ENCODE peak calls at places on chromosomes 13 and 19, in eight cellular contexts. R is A549, V is K562, N is HCT116, G is GM12878, F is H1, I is endothelial cell of umbilical vein, X is HepG2. O is an unnamed sample.

GRCh38 chr19:5048727-5049553 is 80.0 kb downstream of the KDM4B start:
- DNase-seq in N (no peak), G (no peak), R (peak), F (no peak), V (no peak), I (peak), X (no peak), O (no peak)

GRCh38 chr13:37942929-37943328 is 73.4 kb upstream of the TRPC4 start:
- DNase-seq in G (no peak), N (no peak), V (no peak), I (no peak), X (no peak), F (no peak), R (no peak), O (no peak)

GRCh38 chr13:79385694-79386093 is 20.4 kb downstream of the RBM26 start:
- DNase-seq in V (peak), F (no peak), G (peak), X (no peak), R (no peak), N (no peak), I (peak), O (peak)

GRCh38 chr19:30103981-30104380 is 161.9 kb downstream of the URI1 start:
- DNase-seq in F (no peak), G (no peak), X (no peak), N (no peak), R (no peak), I (no peak), V (no peak), O (no peak)

GRCh38 chr13:45370922-45371406 is 30.0 kb upstream of the TPT1 start:
- DNase-seq in F (peak), N (no peak), G (no peak), I (peak), V (peak), X (no peak), R (peak), O (peak)

GRCh38 chr19:30116984-30117555 is 175.0 kb downstream of the URI1 start:
- DNase-seq in R (no peak), N (no peak), G (no peak), F (no peak), X (no peak), I (no peak), V (no peak), O (no peak)

GRCh38 chr19:49677232-49677881 is at the start of gene PRMT1:
- DNase-seq in F (peak), R (no peak), G (no peak), I (no peak), N (no peak), V (peak), X (peak), O (peak)

GRCh38 chr13:21034602-21035190 is 26.7 kb downstream of the LATS2 start:
- DNase-seq in F (no peak), R (no peak), G (no peak), X (no peak), I (peak), N (no peak), V (peak), O (peak)

GRCh38 chr19:55306712-55307111 is 18.4 kb downstream of the TMEM150B start:
- DNase-seq in G (no peak), N (no peak), F (no peak), R (no peak), V (no peak), X (no peak), I (no peak), O (no peak)

GRCh38 chr19:28313633-28314032 is 899.3 kb downstream of the UQCRFS1 start:
- DNase-seq in N (no peak), X (no peak), I (peak), V (no peak), F (no peak), R (no peak), G (no peak), O (no peak)

GRCh38 chr19:55585658-55586339 is 5.2 kb upstream of the ZNF579 start:
- DNase-seq in V (no peak), G (no peak), X (peak), R (no peak), N (no peak), I (peak), F (peak), O (peak)

DNA sequence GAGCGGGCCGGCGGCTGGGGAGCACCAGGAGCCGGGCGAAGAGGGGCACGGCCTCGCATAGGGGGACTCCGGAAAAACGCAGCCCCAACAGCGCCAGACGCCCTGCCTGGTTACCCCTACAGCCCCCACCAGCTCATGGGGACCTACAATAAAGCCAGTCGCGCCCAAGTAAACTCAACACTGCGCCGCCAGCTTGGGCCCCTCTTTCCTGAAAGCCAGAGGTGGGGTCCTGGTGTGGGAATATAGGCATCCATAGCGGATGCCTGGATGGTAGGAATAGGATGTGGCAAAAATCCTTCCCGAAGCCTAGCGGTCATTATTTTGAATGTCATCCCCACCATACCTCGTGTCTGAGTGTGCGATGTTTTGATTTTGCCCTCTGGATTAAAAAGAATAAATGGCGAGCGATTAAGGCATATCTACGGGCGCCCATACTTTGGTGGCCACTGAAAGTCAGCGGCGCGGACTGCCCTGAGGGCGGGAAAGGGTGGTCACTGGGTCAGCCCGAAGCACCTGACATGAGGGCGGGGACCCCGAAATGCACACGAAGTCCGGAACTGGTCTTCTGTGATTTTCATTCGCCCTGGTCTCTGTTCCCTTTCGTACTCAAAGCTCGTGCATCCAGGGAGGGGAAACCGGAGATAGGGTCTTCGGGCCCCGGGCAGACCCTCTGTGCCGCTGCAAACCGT is at the start of the genes NHLRC3 and PROSER1:
- DNase-seq in V (peak), I (peak), N (peak), G (peak), R (peak), X (peak), F (peak), O (peak)
- TF ChIP-seq POLR2A in V (peak), I (peak), N (no peak), G (peak), R (peak), X (peak), F (peak), O (peak)

GRCh38 chr13:110503979-110504499 is 57.5 kb downstream of the RAB20 start:
- DNase-seq in R (no peak), I (no peak), G (no peak), F (no peak), X (no peak), N (no peak), V (peak), O (peak)
- TF ChIP-seq MAX in R (no peak), I (no peak), G (no peak), F (no peak), X (no peak), N (no peak), V (peak), O (peak)

GRCh38 chr19:32750441-32751055 is 31.0 kb downstream of the TDRD12 start:
- DNase-seq in G (no peak), X (no peak), R (no peak), V (no peak), N (no peak), I (no peak), F (no peak), O (peak)

GRCh38 chr19:32749361-32749760 is 29.8 kb downstream of the TDRD12 start:
- DNase-seq in N (no peak), G (no peak), F (no peak), I (no peak), V (no peak), X (no peak), R (no peak), O (no peak)

GRCh38 chr19:32751066-32751465 is 31.5 kb downstream of the TDRD12 start:
- DNase-seq in R (no peak), V (no peak), F (no peak), I (no peak), X (no peak), G (no peak), N (no peak), O (no peak)

GRCh38 chr19:32748948-32749347 is 29.4 kb downstream of the TDRD12 start:
- DNase-seq in R (no peak), X (no peak), V (peak), G (no peak), N (no peak), I (no peak), F (peak), O (no peak)

GRCh38 chr19:32748497-32748896 is 28.9 kb downstream of the TDRD12 start:
- DNase-seq in V (peak), R (peak), G (no peak), I (no peak), X (peak), F (peak), N (no peak), O (peak)
- TF ChIP-seq CTCF in V (peak), R (peak), G (peak), I (no peak), X (peak), F (peak), N (peak), O (no peak)

GRCh38 chr19:806815-807421 is 9.7 kb downstream of the PTBP1 start:
- DNase-seq in N (no peak), R (no peak), I (no peak), G (no peak), X (no peak), V (no peak), F (no peak), O (no peak)
- TF ChIP-seq POLR2A in N (no peak), R (no peak), I (no peak), G (peak), X (no peak), V (peak), F (peak), O (no peak)

GRCh38 chr19:33469171-33470039 is 52.2 kb downstream of the PEPD start:
- DNase-seq in V (no peak), N (no peak), I (no peak), F (no peak), R (no peak), X (no peak), G (no peak), O (no peak)
- TF ChIP-seq MAX in V (no peak), N (no peak), I (no peak), F (no peak), R (no peak), X (no peak), G (no peak), O (no peak)

DNA sequence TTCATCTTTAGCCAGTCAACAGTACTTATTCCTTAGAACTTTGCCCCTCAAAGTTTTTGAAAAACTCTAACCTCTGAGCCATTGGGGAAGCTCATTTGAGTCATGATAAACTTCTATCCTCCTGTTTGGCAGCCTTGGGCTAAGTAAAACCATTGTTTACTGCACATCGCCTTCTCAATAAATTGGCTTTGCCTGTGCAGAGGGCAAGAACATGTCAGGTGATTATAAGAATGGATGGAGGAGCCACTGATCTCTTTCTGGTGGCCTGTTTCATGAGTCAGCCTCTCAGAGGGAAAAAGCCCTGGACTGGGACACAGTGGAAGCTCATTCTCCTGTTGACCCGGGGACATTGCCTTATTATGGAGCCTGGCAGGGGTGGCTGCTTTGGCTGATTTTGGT is 19.4 kb upstream of the PSG4 start:
- DNase-seq in N (no peak), F (no peak), V (no peak), X (no peak), R (no peak), I (no peak), G (no peak), O (no peak)
- TF ChIP-seq CTCF in N (no peak), F (no peak), V (no peak), X (no peak), R (no peak), I (no peak), G (no peak), O (no peak)

GRCh38 chr13:77697208-77698103 is at the start of gene SLAIN1:
- DNase-seq in I (peak), R (peak), G (no peak), N (no peak), V (peak), F (peak), X (peak), O (peak)
- TF ChIP-seq POLR2A in I (no peak), R (peak), G (peak), N (no peak), V (no peak), F (peak), X (no peak), O (peak)

DNA sequence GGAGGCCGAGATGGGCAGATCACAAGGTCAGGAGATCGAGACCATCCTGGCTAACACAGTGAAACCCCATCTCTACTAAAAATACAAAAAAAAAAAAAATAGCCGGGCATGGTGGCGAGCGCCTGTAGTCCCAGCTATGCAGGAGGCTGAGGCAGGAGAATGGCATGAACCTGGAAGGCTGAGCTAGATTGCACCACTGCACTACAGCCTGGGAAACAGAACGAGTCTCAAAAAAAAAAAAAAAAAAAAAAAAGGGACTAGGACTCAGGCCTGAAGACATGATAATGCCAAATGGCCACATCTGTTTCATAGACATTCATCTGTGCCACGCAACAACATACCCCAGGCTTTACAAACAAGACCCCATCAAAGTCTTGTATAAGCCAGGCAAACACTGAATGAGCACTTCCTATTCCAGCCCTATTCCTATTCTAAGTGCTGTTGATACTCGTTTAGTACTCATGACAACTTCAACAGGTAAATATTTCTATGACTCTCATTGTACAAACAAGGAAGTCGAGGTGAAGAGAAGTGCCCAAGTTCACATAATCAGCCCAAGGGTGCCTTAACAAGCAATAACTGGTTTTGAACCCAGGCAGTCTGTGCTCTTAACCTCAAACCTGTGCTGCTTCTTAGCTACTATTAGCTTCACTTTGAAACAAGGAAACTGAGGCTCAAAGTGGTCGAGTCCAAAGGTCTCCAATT is 1.7 kb downstream of the B9D2 start:
- DNase-seq in N (no peak), F (no peak), V (no peak), X (no peak), R (no peak), G (no peak), I (no peak), O (no peak)
- TF ChIP-seq MAX in N (no peak), F (no peak), V (no peak), X (no peak), R (no peak), G (no peak), I (no peak), O (no peak)

DNA sequence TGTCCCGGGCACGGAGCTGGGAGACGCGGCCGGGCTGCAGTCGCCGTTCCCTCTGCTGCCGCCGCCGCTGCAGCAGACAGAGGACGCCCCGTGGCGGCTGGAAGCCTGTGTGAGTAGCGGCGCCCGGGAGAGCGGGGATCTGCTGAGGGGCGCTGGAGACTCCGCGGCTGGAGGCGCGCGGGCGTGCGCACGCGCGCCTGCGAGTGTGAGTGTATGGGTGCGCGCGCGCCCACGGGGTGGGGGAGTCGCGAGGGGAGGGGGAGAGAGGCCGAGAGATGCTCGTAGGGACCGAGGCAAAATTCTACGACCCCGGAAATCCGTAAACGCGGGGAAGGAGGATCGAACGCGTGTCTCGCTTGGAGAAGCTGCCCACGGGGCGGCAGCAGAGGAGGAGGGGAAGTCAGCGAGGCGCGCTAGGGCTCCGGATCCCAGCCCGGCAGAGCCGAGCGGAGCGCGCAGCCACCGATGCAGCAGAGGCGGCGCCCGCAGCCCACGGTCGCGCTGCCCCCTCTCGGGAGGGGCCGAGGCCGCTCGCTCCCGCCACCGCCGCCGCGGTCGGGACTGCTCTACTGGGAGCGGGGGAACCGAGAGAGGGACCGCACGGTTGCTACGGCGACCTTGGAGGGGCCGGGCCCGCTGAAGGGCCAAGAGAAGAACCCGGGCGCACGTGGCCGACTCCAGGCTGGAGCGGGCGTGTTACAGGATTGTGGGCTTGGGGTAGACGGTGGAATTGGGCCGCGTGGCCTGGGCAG is at the start of gene ENOX1:
- DNase-seq in R (peak), N (peak), I (peak), V (no peak), F (peak), G (no peak), X (no peak), O (no peak)
- TF ChIP-seq CTCF in R (peak), N (no peak), I (no peak), V (no peak), F (no peak), G (no peak), X (peak), O (no peak)

DNA sequence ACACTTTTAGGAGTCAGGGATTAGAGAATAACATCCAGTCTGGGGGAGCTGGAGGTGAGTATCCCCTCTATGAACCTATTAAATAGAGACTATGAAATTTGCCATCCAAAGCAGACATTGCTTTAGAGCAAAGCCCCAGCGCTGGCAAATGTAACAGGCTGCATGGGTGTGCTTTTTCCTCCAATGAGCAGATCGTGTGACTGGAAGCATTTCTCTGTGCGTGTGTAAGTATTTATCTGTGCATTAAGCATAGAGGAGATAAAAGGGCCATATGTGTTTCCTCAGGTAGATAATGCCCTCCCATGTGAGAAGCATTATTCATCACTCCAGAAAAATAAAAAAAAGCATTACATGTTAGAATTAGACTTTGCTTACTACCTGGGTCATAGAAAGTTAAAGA is 924 bp downstream of the TNFSF13B start:
- DNase-seq in N (no peak), G (no peak), X (no peak), R (no peak), I (no peak), F (no peak), V (no peak), O (peak)
- TF ChIP-seq POLR2A in N (no peak), G (no peak), X (no peak), R (no peak), I (no peak), F (no peak), V (no peak), O (no peak)

O was measured in NB4.